ENCODE peak calls at places on chromosomes 7 and 10, in eight cellular contexts. F is stimulated activated CD8-positive, alpha-beta memory T cell treated with anti-CD3 and anti-CD28 coated beads, Interleukin-7, amount 100 ng/mL, for 1 hour; S is NCI-H524 treated with DMSO at 0.1 percent for 48 hours; J is NCI-H1930; R is iPS-NIHi11; T is fibroblast of the conjunctiva; Z is GM12891; X is H4. W is an unnamed sample.

GRCh38 chr7:85750454-85750949 is 563.6 kb upstream of the SEMA3D start:
- DNase-seq in Z (no peak), R (peak), F (no peak), T (peak), J (peak), X (peak), S (peak), W (no peak)

GRCh38 chr10:71578069-71578468 is 141.5 kb downstream of the C10orf105 start:
- DNase-seq in X (no peak), R (peak), J (no peak), S (no peak), T (no peak), Z (no peak), F (no peak), W (no peak)

GRCh38 chr7:29424984-29425309 is 138.7 kb upstream of the PRR15 start:
- DNase-seq in Z (no peak), X (no peak), R (no peak), J (no peak), S (no peak), T (no peak), F (no peak), W (no peak)

GRCh38 chr7:94375713-94376112 is 19.0 kb upstream of the COL1A2 start:
- DNase-seq in F (no peak), J (no peak), T (peak), S (no peak), X (peak), R (no peak), Z (no peak), W (no peak)

GRCh38 chr10:126646101-126646500 is 24.4 kb downstream of the C10orf90 start:
- DNase-seq in T (no peak), Z (no peak), X (no peak), R (no peak), J (no peak), F (no peak), S (no peak), W (no peak)

GRCh38 chr10:111504376-111504775 is 427.5 kb downstream of the ADRA2A start:
- DNase-seq in X (no peak), J (no peak), S (no peak), F (no peak), T (no peak), R (no peak), Z (no peak), W (no peak)

GRCh38 chr10:109961181-109962001 is 38.1 kb upstream of the XPNPEP1 start:
- DNase-seq in F (no peak), S (no peak), J (no peak), Z (no peak), X (peak), T (no peak), R (peak), W (no peak)

GRCh38 chr10:123245264-123245663 is 91.1 kb downstream of the BUB3 start:
- DNase-seq in X (no peak), R (no peak), S (no peak), Z (no peak), F (no peak), T (no peak), J (no peak), W (no peak)

GRCh38 chr7:41787951-41788350 is 85.1 kb upstream of the INHBA start:
- DNase-seq in Z (no peak), S (no peak), T (no peak), R (no peak), F (no peak), X (no peak), J (no peak), W (no peak)

GRCh38 chr10:25753776-25754175 is 180.3 kb upstream of the MYO3A start:
- DNase-seq in F (no peak), J (no peak), T (no peak), S (no peak), X (peak), R (no peak), Z (no peak), W (no peak)

GRCh38 chr7:54678763-54679396 is 80.1 kb downstream of the SEC61G start:
- DNase-seq in S (peak), X (no peak), F (no peak), Z (no peak), T (no peak), R (no peak), J (no peak), W (no peak)

GRCh38 chr7:23055582-23056178 is 41.8 kb upstream of the HYCC1 start:
- DNase-seq in F (peak), X (peak), Z (peak), T (peak), R (peak), J (peak), S (no peak), W (peak)

GRCh38 chr7:71735961-71736556 is 604.1 kb downstream of the GALNT17 start:
- DNase-seq in R (peak), S (no peak), T (peak), X (peak), F (peak), Z (peak), J (peak), W (no peak)

GRCh38 chr7:137262599-137262998 is 80.9 kb downstream of the PTN start:
- DNase-seq in Z (no peak), T (no peak), S (no peak), X (no peak), J (no peak), R (no peak), F (no peak), W (no peak)

GRCh38 chr10:115082521-115082920 is 10.6 kb upstream of the ATRNL1 start:
- DNase-seq in X (peak), R (no peak), T (peak), F (no peak), Z (no peak), J (no peak), S (no peak), W (no peak)

GRCh38 chr7:105806592-105807266 is 69.7 kb downstream of the ATXN7L1 start:
- DNase-seq in X (peak), F (peak), J (no peak), T (no peak), Z (peak), R (no peak), S (no peak), W (no peak)

W was measured in NCI-H2081 treated with DMSO at 0.1 percent for 48 hours.